ENCODE peak calls at places on chromosomes 12 and 14, in nine cellular contexts. D is HFF-Myc, J is colonic mucosa, U is right lobe of liver, W is tibial artery, C is coronary artery, S is transverse colon, X is left ventricle myocardium inferior, Z is lung. N is an unnamed sample.

GRCh38 chr14:105664691-105665090 is 138.3 kb downstream of the TMEM121 start:
- DNase-seq in D (no peak), J (no peak), U (no peak), W (no peak), C (no peak), S (no peak), X (no peak), Z (no peak), N (no peak)

GRCh38 chr12:94263905-94264655 is 115.7 kb downstream of the PLXNC1 start:
- DNase-seq in D (peak), J (no peak), U (no peak), W (no peak), C (no peak), S (no peak), X (no peak), Z (peak), N (no peak)

GRCh38 chr12:7009512-7009911 is 8.8 kb downstream of the LPCAT3 start:
- DNase-seq in D (no peak), J (no peak), U (no peak), W (no peak), C (no peak), S (no peak), X (no peak), Z (no peak), N (no peak)

GRCh38 chr12:101719566-101719965 is 19.7 kb downstream of the SYCP3 start:
- DNase-seq in D (no peak), J (no peak), U (no peak), W (no peak), C (no peak), S (no peak), X (no peak), Z (no peak), N (no peak)

GRCh38 chr12:64098709-64099354 is 123.3 kb downstream of the KICS2 start:
- DNase-seq in D (peak), J (no peak), U (no peak), W (no peak), C (no peak), S (no peak), X (no peak), Z (no peak), N (no peak)

GRCh38 chr14:99543369-99543768 is 60.6 kb downstream of the CCDC85C start:
- DNase-seq in D (no peak), J (no peak), U (no peak), W (no peak), C (no peak), S (no peak), X (no peak), Z (no peak), N (no peak)

GRCh38 chr14:52992236-52992635 is 41.4 kb upstream of the FERMT2 start:
- DNase-seq in D (no peak), J (no peak), U (no peak), W (no peak), C (no peak), S (no peak), X (no peak), Z (no peak), N (no peak)

GRCh38 chr12:20212658-20213387 is 155.5 kb upstream of the PDE3A start:
- DNase-seq in D (peak), J (peak), U (peak), W (peak), C (peak), S (peak), X (peak), Z (peak), N (peak)

GRCh38 chr12:101823891-101824290 is 6.9 kb downstream of the GNPTAB start:
- DNase-seq in D (peak), J (peak), U (no peak), W (peak), C (no peak), S (peak), X (peak), Z (peak), N (peak)

GRCh38 chr12:53961025-53961761 is 6.5 kb downstream of the HOXC12 start:
- DNase-seq in D (no peak), J (no peak), U (no peak), W (no peak), C (no peak), S (no peak), X (no peak), Z (no peak), N (peak)

GRCh38 chr12:30698346-30698745 is 2.7 kb upstream of the IPO8 start:
- DNase-seq in D (no peak), J (no peak), U (no peak), W (no peak), C (no peak), S (no peak), X (no peak), Z (no peak), N (no peak)

GRCh38 chr12:46383654-46384450 is 11.3 kb upstream of the SLC38A2 start:
- DNase-seq in D (no peak), J (peak), U (peak), W (peak), C (peak), S (peak), X (peak), Z (peak), N (peak)

GRCh38 chr12:22334696-22335290 is at the start of gene ST8SIA1:
- DNase-seq in D (no peak), J (peak), U (no peak), W (peak), C (no peak), S (peak), X (peak), Z (no peak), N (peak)

GRCh38 chr14:68376067-68376810 is 416.6 kb downstream of the ZFP36L1 start:
- DNase-seq in D (no peak), J (no peak), U (no peak), W (no peak), C (no peak), S (no peak), X (no peak), Z (no peak), N (no peak)

GRCh38 chr12:49984960-49985359 is 12.2 kb downstream of the AQP6 start:
- DNase-seq in D (no peak), J (no peak), U (no peak), W (no peak), C (no peak), S (no peak), X (no peak), Z (no peak), N (no peak)

GRCh38 chr12:116454950-116455447 is 104.2 kb upstream of the MAP1LC3B2 start:
- DNase-seq in D (peak), J (no peak), U (no peak), W (no peak), C (no peak), S (no peak), X (no peak), Z (no peak), N (no peak)

GRCh38 chr12:131808744-131809371 is 19.3 kb upstream of the MMP17 start:
- DNase-seq in D (no peak), J (no peak), U (no peak), W (no peak), C (no peak), S (peak), X (peak), Z (no peak), N (no peak)

GRCh38 chr14:30443368-30444007 is 115.5 kb upstream of the G2E3 start:
- DNase-seq in D (peak), J (no peak), U (no peak), W (no peak), C (no peak), S (no peak), X (no peak), Z (no peak), N (no peak)

GRCh38 chr14:29458547-29458946 is 469.1 kb downstream of the PRKD1 start:
- DNase-seq in D (no peak), J (no peak), U (no peak), W (no peak), C (no peak), S (no peak), X (no peak), Z (no peak), N (no peak)

GRCh38 chr14:79749051-79749450 is 462.3 kb downstream of the DIO2 start:
- DNase-seq in D (no peak), J (no peak), U (no peak), W (no peak), C (no peak), S (no peak), X (no peak), Z (no peak), N (no peak)

GRCh38 chr12:109287181-109287580 is 21.9 kb downstream of the FOXN4 start:
- DNase-seq in D (no peak), J (no peak), U (no peak), W (no peak), C (no peak), S (no peak), X (no peak), Z (no peak), N (no peak)

GRCh38 chr12:71356569-71356968 is 83.0 kb upstream of the LGR5 start:
- DNase-seq in D (no peak), J (no peak), U (no peak), W (no peak), C (no peak), S (no peak), X (no peak), Z (no peak), N (no peak)

GRCh38 chr14:72777636-72778035 is 116.3 kb downstream of the DPF3 start:
- DNase-seq in D (no peak), J (peak), U (no peak), W (no peak), C (no peak), S (no peak), X (no peak), Z (peak), N (no peak)

GRCh38 chr14:95189400-95190162 is 32.3 kb upstream of the DICER1 start:
- DNase-seq in D (no peak), J (no peak), U (no peak), W (no peak), C (peak), S (no peak), X (no peak), Z (no peak), N (no peak)

GRCh38 chr12:64412458-64412857 is 8.3 kb downstream of the XPOT start:
- DNase-seq in D (no peak), J (no peak), U (no peak), W (no peak), C (no peak), S (no peak), X (no peak), Z (no peak), N (no peak)

DNA sequence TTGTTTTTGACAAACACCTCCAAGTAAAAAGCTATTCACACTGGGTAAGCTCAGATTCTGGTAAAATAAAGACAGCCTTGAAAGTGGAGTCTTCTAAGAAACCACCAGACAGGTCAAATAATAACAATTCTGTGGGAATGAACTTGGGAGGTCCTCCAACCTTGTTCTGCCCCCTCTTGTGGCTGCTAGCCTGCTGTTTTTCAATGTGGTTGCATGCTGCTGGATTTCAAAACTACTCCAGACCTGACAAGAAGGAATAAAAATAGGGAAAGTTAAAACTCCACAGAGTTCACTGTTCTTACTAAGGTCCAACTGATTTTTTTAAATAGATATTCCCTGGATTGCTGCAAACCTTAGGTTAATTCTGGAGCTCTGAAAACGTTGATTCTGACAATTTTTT is 32.2 kb upstream of the RIN3 start:
- DNase-seq in D (no peak), J (no peak), U (peak), W (no peak), C (no peak), S (peak), X (no peak), Z (peak), N (no peak)
- TF ChIP-seq CTCF in D (peak), J (no peak), U (peak), W (no peak), C (no peak), S (no peak), X (peak), Z (no peak), N (no peak)

GRCh38 chr12:13044002-13044858 is at the start of gene FAM234B:
- DNase-seq in D (no peak), J (peak), U (peak), W (peak), C (peak), S (peak), X (peak), Z (peak), N (peak)
- TF ChIP-seq CTCF in D (no peak), J (no peak), U (no peak), W (no peak), C (no peak), S (no peak), X (peak), Z (no peak), N (no peak)

GRCh38 chr14:75278422-75279152 is at the start of gene FOS:
- DNase-seq in D (peak), J (peak), U (peak), W (peak), C (peak), S (peak), X (peak), Z (peak), N (peak)

GRCh38 chr14:75275598-75275997 is 3.0 kb upstream of the FOS start:
- DNase-seq in D (no peak), J (no peak), U (no peak), W (no peak), C (no peak), S (no peak), X (no peak), Z (no peak), N (no peak)

GRCh38 chr14:75279153-75279738 is 618 bp downstream of the FOS start:
- DNase-seq in D (no peak), J (peak), U (peak), W (peak), C (no peak), S (peak), X (peak), Z (no peak), N (no peak)

GRCh38 chr14:75277796-75278421 is 719 bp upstream of the FOS start:
- DNase-seq in D (no peak), J (no peak), U (no peak), W (no peak), C (no peak), S (no peak), X (no peak), Z (no peak), N (no peak)

DNA sequence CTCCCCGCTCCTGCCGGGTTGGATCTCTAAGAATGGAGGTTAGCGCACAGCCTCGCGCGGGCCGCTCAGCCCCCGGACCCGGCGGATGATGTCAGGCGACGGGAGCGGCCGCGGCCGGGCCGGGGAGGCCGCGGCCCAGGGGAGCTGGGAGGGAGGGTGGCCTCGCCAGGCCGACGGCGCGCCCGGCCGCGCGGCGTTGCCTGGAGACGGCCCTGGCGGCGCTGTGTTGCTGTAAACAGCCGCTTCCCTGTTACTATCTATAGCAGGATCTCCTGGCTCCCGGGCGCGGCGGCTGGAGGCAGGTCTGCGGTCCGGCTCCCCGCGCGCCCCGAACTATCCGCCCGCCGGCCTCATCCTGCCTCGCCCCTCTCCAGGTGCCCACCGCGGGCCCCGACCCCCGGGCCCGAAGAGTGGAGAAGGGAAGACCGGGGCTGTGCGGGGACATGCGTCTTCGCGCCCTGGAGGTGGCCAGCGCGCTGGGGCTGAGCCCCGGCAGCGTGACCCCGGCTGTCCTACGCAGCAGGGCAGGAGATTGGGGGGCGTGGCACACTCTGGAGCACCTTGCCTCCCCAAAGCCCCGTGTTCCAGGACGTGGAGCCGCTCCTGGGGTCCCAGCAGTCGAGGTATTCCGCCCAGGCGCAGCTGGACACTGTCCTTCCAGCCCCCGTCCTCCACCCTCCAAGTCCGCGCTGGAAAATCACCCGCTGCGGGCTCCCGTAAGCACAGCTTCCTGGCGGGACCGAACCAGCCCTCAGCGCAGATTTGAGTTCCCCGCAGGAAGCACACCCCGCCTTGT is 1.4 kb upstream of the FOS start:
- DNase-seq in D (no peak), J (peak), U (peak), W (peak), C (peak), S (peak), X (peak), Z (peak), N (peak)
- TF ChIP-seq CTCF in D (no peak), J (no peak), U (peak), W (no peak), C (no peak), S (no peak), X (no peak), Z (no peak), N (no peak)

DNA sequence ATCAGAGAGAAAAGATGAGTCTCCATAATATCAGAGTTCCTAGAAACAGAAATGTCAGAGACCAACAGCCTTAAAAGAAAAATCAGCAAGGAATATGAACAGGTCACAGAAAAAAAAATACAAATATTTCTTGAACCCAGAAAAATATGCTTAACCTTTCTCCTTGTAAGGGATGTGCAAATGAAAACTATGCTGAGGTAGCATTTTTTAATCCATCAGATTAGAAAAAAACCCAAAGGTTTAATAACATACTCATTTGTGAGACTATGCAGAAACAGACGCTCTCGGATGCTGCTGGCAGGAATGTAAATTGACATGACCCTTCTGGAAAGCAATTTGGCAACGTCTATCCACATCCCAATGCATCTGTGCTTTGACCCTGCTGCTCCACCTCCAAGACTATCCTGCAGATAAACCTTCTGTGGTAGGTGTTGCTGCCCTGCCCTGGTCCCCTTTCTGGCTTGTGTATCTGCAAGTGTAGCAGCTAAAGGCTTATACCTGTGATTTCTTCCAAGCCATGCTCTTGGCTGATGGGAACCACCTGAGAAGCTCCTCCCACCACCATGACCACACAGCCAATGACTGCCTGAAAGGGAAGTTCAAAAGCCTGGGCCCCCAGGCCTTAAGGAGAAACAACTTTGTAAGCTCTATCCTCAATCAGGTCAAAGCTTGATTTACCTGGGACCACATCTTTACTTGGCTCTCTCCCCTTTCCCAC is 49.4 kb downstream of the LTBP2 start:
- DNase-seq in D (no peak), J (no peak), U (no peak), W (no peak), C (no peak), S (no peak), X (no peak), Z (no peak), N (no peak)
- TF ChIP-seq CTCF in D (no peak), J (no peak), U (no peak), W (no peak), C (no peak), S (no peak), X (no peak), Z (no peak), N (no peak)

DNA sequence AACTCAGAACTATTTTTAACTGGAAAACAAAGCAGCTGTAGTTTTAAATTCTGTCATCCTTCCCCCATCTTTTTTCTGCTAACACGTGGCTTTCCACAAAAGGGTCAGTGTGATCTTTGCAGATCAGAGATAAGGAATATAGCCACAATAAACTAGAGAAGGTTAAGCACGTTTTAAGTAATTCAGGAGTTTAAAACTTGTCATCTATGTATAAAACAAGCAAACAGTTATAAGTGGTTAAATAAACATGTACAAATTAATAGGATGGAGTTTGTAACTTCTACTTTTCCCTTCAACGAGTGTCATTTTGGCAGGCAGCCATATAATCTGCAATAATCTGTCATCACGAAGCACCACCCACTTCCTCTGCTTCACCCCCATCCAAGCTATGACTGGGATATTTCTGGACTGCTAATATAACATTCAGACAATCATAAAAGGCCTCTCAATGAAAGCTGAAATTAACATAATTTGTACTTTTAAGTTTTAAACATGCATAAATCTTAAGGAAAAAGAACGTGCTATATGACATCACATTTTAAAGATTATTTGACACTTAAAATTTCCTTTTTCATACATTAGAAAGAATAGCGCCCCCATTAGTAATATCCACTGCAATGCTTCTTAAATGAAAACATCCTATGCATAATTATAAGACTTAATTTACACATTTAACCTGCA is 15.2 kb downstream of the TAOK3 start:
- DNase-seq in D (peak), J (peak), U (no peak), W (peak), C (no peak), S (peak), X (no peak), Z (peak), N (no peak)
- TF ChIP-seq CTCF in D (no peak), J (no peak), U (no peak), W (no peak), C (no peak), S (no peak), X (no peak), Z (no peak), N (peak)